ENCODE peak calls at places on chromosomes 5 and 9, in six cellular contexts. B is NB4; K is effector memory CD8-positive, alpha-beta T cell; F is substantia nigra; Y is GM04504; L is amniotic epithelial cell. G is an unnamed sample.

GRCh38 chr5:176780071-176780850 is 30.1 kb upstream of the UNC5A start:
- DNase-seq in B (no peak), K (no peak), F (no peak), Y (no peak), L (no peak), G (no peak)

GRCh38 chr9:131936929-131937328 is 142.7 kb downstream of the MED27 start:
- DNase-seq in B (no peak), K (no peak), F (no peak), Y (no peak), L (no peak), G (no peak)

GRCh38 chr5:174446988-174447387 is 277.4 kb upstream of the MSX2 start:
- DNase-seq in B (no peak), K (no peak), F (no peak), Y (no peak), L (no peak), G (no peak)

GRCh38 chr9:70297141-70297540 is 38.4 kb downstream of the SMC5 start:
- DNase-seq in B (no peak), K (no peak), F (no peak), Y (no peak), L (peak; percentile 21), G (no peak)

GRCh38 chr9:127780126-127780885 is 1.8 kb upstream of the SH2D3C start:
- DNase-seq in B (peak; percentile 32), K (no peak), F (peak; percentile 69), Y (no peak), L (no peak), G (no peak)

GRCh38 chr9:69153707-69154521 is 20.2 kb upstream of the TJP2 start:
- DNase-seq in B (no peak), K (no peak), F (no peak), Y (no peak), L (peak; percentile 27), G (no peak)

GRCh38 chr5:148397968-148398595 is 14.3 kb downstream of the FBXO38 start:
- DNase-seq in B (peak; percentile 69), K (no peak), F (no peak), Y (no peak), L (peak; percentile 43), G (no peak)

GRCh38 chr5:135033866-135034185 is 202 bp downstream of the PITX1 start:
- DNase-seq in B (no peak), K (no peak), F (no peak), Y (no peak), L (no peak), G (no peak)

GRCh38 chr9:86903461-86904010 is 43.8 kb downstream of the GAS1 start:
- DNase-seq in B (no peak), K (no peak), F (no peak), Y (no peak), L (no peak), G (no peak)

GRCh38 chr9:77177894-77178794 is 810 bp downstream of the VPS13A start:
- DNase-seq in B (peak; percentile 69), K (peak; percentile 50), F (peak; percentile 23), Y (no peak), L (peak; percentile 20), G (no peak)

GRCh38 chr9:133813749-133814585 is 75.8 kb upstream of the SARDH start:
- DNase-seq in B (no peak), K (no peak), F (peak; percentile 21), Y (no peak), L (peak; percentile 33), G (no peak)

GRCh38 chr9:127004946-127005769 is 90.6 kb downstream of the RALGPS1 start:
- DNase-seq in B (peak; percentile 36), K (peak; percentile 60), F (no peak), Y (no peak), L (peak; percentile 61), G (no peak)

GRCh38 chr9:136645903-136646754 is 16.6 kb upstream of the EGFL7 start:
- DNase-seq in B (no peak), K (no peak), F (no peak), Y (no peak), L (no peak), G (no peak)

GRCh38 chr9:114732842-114733241 is 50.9 kb upstream of the TEX48 start:
- DNase-seq in B (no peak), K (no peak), F (no peak), Y (no peak), L (peak; percentile 47), G (no peak)

GRCh38 chr9:21559402-21560280 is 77.5 kb upstream of the IFNE start:
- DNase-seq in B (no peak), K (peak; percentile 38), F (peak; percentile 3), Y (no peak), L (peak; percentile 57), G (no peak)

GRCh38 chr5:138339464-138339863 is 1.4 kb downstream of the FAM53C start:
- DNase-seq in B (peak; percentile 71), K (no peak), F (no peak), Y (no peak), L (no peak), G (no peak)